ENCODE peak calls at places on chromosomes 1 and 21, in four cellular contexts. C is IMR-90, W is K562, K is endothelial cell of umbilical vein. R is an unnamed sample.

GRCh38 chr1:8425781-8426161 is 107.9 kb downstream of the SLC45A1 start:
- DNase-seq in W (no peak), C (no peak), K (no peak), R (no peak)

GRCh38 chr1:11051781-11052510 is 4.9 kb upstream of the MASP2 start:
- DNase-seq in K (no peak), C (no peak), W (no peak), R (no peak)

GRCh38 chr1:101520302-101520701 is 283.5 kb downstream of the S1PR1 start:
- DNase-seq in W (peak), K (peak), C (peak), R (peak)

GRCh38 chr1:241627453-241628329 is 12.5 kb downstream of the CHML start:
- DNase-seq in C (peak), K (peak), W (peak), R (peak)

GRCh38 chr1:7943295-7943694 is 2.7 kb upstream of the TNFRSF9 start:
- DNase-seq in C (no peak), K (no peak), W (no peak), R (no peak)

GRCh38 chr1:65177457-65177856 is 29.5 kb downstream of the AK4 start:
- DNase-seq in W (no peak), C (peak), K (no peak), R (no peak)

GRCh38 chr1:228367798-228368791 is 38.5 kb downstream of the TRIM11 start:
- DNase-seq in C (no peak), K (no peak), W (peak), R (no peak)

GRCh38 chr1:37680933-37681332 is 11.4 kb upstream of the CDCA8 start:
- DNase-seq in C (no peak), K (no peak), W (no peak), R (no peak)

GRCh38 chr1:246117066-246117791 is 389.9 kb downstream of the SMYD3 start:
- DNase-seq in C (peak), K (peak), W (peak), R (peak)

GRCh38 chr1:214076004-214076320 is 88.2 kb downstream of the PROX1 start:
- DNase-seq in K (no peak), W (no peak), C (no peak), R (no peak)

GRCh38 chr1:3956527-3957170 is 56.6 kb upstream of the C1orf174 start:
- DNase-seq in C (no peak), W (no peak), K (no peak), R (no peak)

GRCh38 chr1:5854754-5855153 is 137.5 kb downstream of the NPHP4 start:
- DNase-seq in C (no peak), K (no peak), W (no peak), R (no peak)

GRCh38 chr1:59077739-59078503 is 219.0 kb upstream of the FGGY start:
- DNase-seq in K (no peak), W (no peak), C (no peak), R (no peak)

GRCh38 chr1:209411491-209411929 is 172.0 kb upstream of the CAMK1G start:
- DNase-seq in C (peak), K (no peak), W (no peak), R (no peak)

GRCh38 chr1:8693092-8693491 is 124.3 kb downstream of the RERE start:
- DNase-seq in C (no peak), W (no peak), K (no peak), R (no peak)

DNA sequence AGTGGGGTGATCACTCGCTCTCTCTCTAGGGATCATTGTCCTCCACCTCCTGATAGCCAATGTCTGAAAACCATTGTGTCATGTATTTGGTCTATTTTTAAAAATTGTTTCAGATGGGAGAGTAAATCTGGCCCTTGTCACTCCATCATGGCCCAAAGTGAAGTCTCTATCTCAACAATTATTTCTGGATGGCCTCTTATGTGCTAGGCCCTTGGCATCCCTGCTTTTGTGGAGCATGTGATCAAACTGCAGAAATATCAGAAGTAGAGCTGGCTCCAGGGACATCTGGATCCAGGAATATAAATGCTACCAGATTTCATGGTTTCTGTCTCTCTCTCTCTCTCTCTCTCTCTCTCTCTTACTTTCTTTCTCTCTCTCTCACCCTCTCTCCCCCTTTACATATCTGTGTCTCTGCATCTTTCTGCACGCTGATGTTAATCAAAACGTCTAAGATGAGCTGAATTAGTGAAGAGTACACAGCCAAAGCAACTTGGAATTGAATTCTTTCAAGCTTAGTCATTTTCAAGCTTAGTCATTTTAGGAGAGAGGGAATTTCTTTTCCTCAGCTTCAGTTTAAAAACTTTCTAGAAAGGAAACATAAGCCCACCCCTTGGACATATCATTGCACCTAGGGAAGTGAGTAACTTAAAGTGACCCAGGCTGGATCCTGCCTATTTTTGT is 47.4 kb upstream of the DOCK7 start:
- DNase-seq in C (peak), K (no peak), W (no peak), R (no peak)
- TF ChIP-seq FOS in C (peak), K (peak), W (no peak), R (no peak)

DNA sequence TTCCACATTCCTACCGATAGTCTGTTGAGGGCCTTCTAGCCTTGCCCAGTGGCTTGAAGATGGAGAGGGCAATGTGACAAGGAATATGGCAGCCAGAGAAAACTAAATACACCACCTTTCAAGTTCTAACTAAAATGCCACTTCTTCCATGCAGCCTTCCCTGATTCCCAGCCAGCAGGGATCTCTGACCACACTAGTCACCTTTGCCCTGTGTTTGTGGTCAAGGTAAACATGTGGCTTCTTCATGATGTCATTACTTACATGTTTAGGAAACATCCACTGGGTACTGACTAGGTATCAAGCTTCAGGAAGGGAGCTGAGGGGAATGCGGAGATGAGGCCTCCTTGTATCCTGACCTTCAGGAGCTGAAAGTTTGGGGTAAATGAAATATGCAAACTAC is 21.6 kb downstream of the IFNLR1 start:
- DNase-seq in K (no peak), C (no peak), W (no peak), R (no peak)
- TF ChIP-seq FOS in K (no peak), C (no peak), W (no peak), R (no peak)

GRCh38 chr1:118786454-118787155 is 201.5 kb downstream of the TBX15 start:
- DNase-seq in K (no peak), C (no peak), W (no peak), R (no peak)

GRCh38 chr1:118785246-118785645 is 202.9 kb downstream of the TBX15 start:
- DNase-seq in W (no peak), K (no peak), C (no peak), R (no peak)

GRCh38 chr1:118783095-118783758 is 204.9 kb downstream of the TBX15 start:
- DNase-seq in C (no peak), K (no peak), W (no peak), R (no peak)

GRCh38 chr1:118791094-118791691 is 196.9 kb downstream of the TBX15 start:
- DNase-seq in K (no peak), C (no peak), W (no peak), R (no peak)

DNA sequence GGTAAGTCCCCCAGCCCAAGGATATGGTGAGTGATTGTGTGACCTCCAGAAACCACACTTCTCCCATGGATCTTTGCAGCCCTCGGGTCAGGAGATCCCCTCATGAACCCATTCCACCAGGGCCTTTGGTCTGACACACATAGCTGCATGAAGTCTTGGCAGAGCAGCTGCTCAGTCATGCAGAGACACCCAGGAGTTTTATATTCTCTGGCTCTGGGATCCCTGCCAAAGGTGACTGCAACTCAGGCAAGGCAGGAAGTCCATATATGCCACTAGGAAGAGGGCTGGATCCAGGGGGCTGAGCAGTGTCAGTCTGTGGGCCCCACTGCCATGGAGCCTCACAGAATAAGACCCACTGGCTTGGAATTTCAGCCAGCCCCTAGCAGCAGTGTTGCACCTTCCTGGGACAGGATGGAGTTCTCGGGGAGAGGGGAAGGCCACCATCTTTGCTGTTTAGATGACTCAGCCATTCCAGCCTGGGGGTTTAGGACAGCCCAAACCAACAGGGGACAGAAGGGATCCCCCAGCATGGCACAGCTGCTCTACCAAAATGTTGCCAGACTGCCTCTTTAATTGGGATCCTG is 199.7 kb downstream of the TBX15 start:
- DNase-seq in K (no peak), C (no peak), W (no peak), R (no peak)
- TF ChIP-seq FOS in K (no peak), C (no peak), W (no peak), R (no peak)

GRCh38 chr1:119771770-119772169 is 3.1 kb upstream of the HMGCS2 start:
- DNase-seq in K (no peak), W (no peak), C (no peak), R (no peak)

GRCh38 chr1:119771016-119771415 is 2.3 kb upstream of the HMGCS2 start:
- DNase-seq in W (no peak), K (peak), C (peak), R (no peak)

GRCh38 chr1:119767486-119767885 is 1.2 kb downstream of the HMGCS2 start:
- DNase-seq in W (no peak), C (no peak), K (no peak), R (no peak)

GRCh38 chr1:119766374-119766794 is 2.3 kb downstream of the HMGCS2 start:
- DNase-seq in K (no peak), W (no peak), C (no peak), R (no peak)

DNA sequence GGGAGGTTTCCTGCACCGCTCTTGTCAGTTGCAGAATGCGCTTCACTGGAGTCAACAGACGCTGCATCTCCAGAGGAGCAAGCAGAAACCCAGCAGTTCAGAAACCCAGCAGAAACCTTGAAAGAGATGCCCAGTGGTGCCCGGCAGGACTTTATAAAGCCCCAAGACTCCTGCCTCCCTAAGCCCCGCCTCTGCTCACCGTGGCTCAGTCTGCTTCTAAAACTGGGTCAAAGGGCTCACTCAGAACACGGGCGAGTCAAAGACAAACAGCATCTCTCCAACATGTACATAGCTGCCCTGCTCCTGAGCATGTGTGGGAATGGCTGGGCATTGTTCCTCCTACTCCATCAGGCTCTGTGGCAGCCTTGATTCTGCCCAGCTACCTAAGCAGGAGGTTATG is at the start of gene HMGCS2:
- DNase-seq in C (no peak), K (no peak), W (no peak), R (no peak)
- TF ChIP-seq FOS in C (no peak), K (no peak), W (no peak), R (no peak)

DNA sequence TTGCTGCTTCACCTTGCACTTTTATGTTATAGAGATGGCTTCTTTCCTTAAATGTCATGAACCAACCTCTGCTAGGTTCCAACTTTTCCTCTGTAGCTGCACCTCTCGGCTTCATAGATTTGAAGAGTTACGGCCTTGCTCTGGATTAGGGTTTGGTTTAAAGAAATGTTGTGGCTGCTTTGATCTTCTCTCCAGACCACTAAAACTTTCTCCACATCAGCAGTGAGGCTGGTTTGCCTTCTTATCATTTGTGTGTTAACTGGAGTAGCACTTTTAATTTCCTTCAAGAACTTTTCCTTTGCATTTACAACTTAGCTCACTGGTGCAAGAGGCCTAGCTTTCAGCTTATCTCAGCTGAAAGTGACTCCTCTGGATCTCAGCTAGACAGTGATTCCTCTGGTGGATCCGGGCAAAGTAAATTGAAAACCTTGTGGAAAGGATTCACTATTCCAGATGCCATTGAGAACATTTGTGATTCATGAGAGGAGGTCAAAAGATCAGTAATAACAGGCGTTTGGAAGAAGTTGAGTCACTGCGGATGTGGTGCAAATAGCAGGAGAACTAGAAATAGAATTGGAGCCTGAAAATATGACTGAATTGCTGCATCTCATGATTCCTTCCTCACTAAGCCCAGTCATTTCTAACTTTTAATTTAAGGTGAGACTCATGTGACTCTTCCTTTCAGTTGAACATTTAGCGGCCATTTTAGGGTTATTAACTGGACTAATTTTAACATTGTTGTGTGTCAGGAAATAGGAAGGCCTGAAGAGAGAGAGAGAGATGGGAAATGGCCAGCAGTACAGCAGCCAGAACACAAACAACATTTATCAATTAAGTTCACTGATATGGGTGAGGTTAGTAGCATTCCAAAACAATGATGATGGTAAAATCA is 16.2 kb upstream of the RGS1 start:
- DNase-seq in C (peak), W (no peak), K (peak), R (no peak)
- TF ChIP-seq FOS in C (peak), W (no peak), K (peak), R (no peak)

GRCh38 chr1:12708396-12708795 is 7.5 kb upstream of the AADACL3 start:
- DNase-seq in K (no peak), C (no peak), W (no peak), R (no peak)
- TF ChIP-seq FOS in K (no peak), C (no peak), W (no peak), R (no peak)

DNA sequence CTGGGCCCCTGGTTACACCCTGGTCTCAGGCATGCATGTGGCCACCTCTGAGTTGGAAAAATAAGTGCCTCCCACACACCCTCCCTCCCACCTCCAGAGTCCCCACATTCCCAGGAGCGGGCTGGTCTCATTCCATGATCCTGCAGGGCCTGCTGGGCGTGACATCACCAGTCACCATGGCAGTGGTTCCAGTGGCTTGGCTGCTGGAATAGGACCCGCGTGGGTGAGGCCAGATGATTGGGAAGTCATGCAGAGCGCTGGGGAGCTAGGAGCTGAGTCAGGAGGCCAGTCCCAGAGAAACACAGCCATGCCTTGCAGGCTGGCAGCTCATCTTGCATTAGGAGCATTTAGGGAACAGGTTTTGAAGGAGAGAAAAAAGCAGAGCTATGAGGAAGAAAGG is 125.4 kb upstream of the TMEM51 start:
- DNase-seq in K (no peak), C (peak), W (no peak), R (no peak)
- TF ChIP-seq FOS in K (no peak), C (no peak), W (no peak), R (no peak)

GRCh38 chr21:34227386-34227852 is 136.4 kb upstream of the KCNE2 start:
- DNase-seq in C (peak), W (no peak), K (no peak), R (no peak)

GRCh38 chr21:34223376-34223775 is 140.4 kb upstream of the KCNE2 start:
- DNase-seq in K (no peak), C (no peak), W (no peak), R (no peak)

DNA sequence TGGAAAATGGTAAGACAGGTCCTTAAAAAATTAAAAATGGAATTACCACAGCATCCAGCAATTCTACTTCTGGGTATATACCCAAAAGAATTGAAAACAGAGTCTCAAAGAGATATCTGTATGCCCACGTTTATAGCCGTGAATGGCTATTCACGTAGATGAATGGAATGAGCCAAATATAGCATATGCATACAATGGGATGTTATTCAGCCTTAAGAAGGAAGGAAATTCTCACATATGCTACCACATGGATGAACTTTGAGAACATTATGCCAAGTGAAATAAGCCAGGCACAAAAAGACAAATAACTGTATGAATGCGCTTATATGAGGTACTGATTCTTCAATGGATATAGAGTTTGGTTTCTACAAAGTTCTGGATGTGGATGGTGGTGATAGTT is 134.4 kb upstream of the KCNE2 start:
- DNase-seq in K (peak), W (no peak), C (no peak), R (no peak)
- TF ChIP-seq FOS in K (no peak), W (no peak), C (no peak), R (no peak)

GRCh38 chr21:36716836-36717235 is 17.9 kb downstream of the SIM2 start:
- DNase-seq in W (no peak), K (no peak), C (no peak), R (no peak)

GRCh38 chr21:36719614-36720013 is 20.7 kb downstream of the SIM2 start:
- DNase-seq in K (no peak), C (no peak), W (no peak), R (no peak)

GRCh38 chr21:36716387-36716786 is 17.5 kb downstream of the SIM2 start:
- DNase-seq in W (no peak), K (no peak), C (no peak), R (no peak)

GRCh38 chr21:36717901-36718465 is 19.1 kb downstream of the SIM2 start:
- DNase-seq in C (no peak), W (no peak), K (no peak), R (no peak)

DNA sequence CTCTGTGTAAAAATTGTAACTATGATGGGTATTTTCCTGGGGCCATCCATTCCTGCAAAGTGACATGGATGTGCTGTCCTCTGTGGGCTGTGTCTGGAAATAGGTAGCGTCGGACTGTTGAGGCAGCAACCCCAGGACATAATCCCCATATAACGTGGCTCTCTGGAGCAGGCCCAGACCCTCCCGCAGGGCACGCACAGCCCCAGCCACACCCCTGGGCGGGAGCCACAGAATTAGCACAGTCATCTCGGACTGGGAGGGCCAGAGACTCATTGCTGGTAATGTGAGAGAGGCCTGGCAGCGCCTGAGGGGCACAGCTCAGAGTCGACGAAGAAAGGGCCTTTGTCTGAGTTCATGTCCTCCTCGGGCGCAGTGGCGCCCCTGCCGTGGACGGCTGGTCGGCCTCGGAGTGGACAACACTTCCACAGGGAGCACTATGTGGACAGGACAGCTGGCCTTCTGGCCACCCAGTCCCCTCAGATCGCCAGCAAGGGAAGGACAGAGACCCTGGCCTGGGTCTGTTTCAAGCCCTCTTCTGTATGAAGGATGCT is 20.1 kb downstream of the SIM2 start:
- DNase-seq in W (peak), C (no peak), K (no peak), R (no peak)
- TF ChIP-seq FOS in W (no peak), C (no peak), K (no peak), R (no peak)

R was measured in GM12878.